ENCODE peak calls at places on chromosomes 1 and 21, in seven cellular contexts. B is A549, Z is HCT116, R is IMR-90, Y is H1, O is K562, I is HepG2. D is an unnamed sample.

GRCh38 chr1:7580923-7581753 is 190.0 kb upstream of the VAMP3 start:
- DNase-seq in Y (no peak), B (no peak), I (no peak), O (no peak), Z (no peak), R (no peak), D (no peak)

GRCh38 chr1:226571901-226572300 is 23.3 kb downstream of the STUM start:
- DNase-seq in O (no peak), R (no peak), Z (no peak), I (no peak), Y (no peak), B (no peak), D (no peak)

GRCh38 chr1:23751050-23751814 is 8.0 kb downstream of the ELOA start:
- DNase-seq in O (peak), R (peak), Y (peak), Z (peak), I (peak), B (peak), D (no peak)

GRCh38 chr1:88737338-88737927 is 53.4 kb downstream of the PKN2 start:
- DNase-seq in B (no peak), O (no peak), I (no peak), R (no peak), Y (no peak), Z (no peak), D (no peak)

GRCh38 chr1:76867342-76868130 is at the start of gene ST6GALNAC5:
- DNase-seq in R (peak), Y (peak), Z (no peak), B (peak), O (no peak), I (no peak), D (no peak)

GRCh38 chr1:203706444-203706843 is 58.5 kb upstream of the LAX1 start:
- DNase-seq in O (no peak), Y (no peak), I (no peak), R (peak), Z (peak), B (no peak), D (no peak)

GRCh38 chr1:155872527-155872926 is 13.2 kb downstream of the SYT11 start:
- DNase-seq in Z (no peak), Y (no peak), B (no peak), O (no peak), R (no peak), I (no peak), D (no peak)

GRCh38 chr1:7474786-7475502 is 296.2 kb upstream of the VAMP3 start:
- DNase-seq in O (peak), R (no peak), I (no peak), Z (no peak), B (no peak), Y (peak), D (no peak)

GRCh38 chr1:173476197-173476663 is 905 bp upstream of the PRDX6 start:
- DNase-seq in Y (no peak), R (no peak), I (no peak), O (no peak), B (no peak), Z (no peak), D (no peak)

GRCh38 chr1:145690587-145691558 is 16.3 kb downstream of the PDZK1 start:
- DNase-seq in I (peak), B (no peak), Y (no peak), O (no peak), R (peak), Z (no peak), D (peak)

GRCh38 chr1:157499516-157499915 is 52.8 kb downstream of the FCRL5 start:
- DNase-seq in O (no peak), Z (no peak), Y (no peak), I (no peak), B (no peak), R (no peak), D (no peak)

GRCh38 chr1:65002508-65003315 is 36.4 kb upstream of the JAK1 start:
- DNase-seq in R (peak), B (peak), Y (peak), O (no peak), Z (peak), I (no peak), D (no peak)

GRCh38 chr1:93015590-93015989 is 54.3 kb upstream of the DIPK1A start:
- DNase-seq in R (peak), Y (no peak), I (no peak), O (no peak), B (no peak), Z (no peak), D (no peak)

GRCh38 chr1:154802336-154803003 is 67.6 kb downstream of the KCNN3 start:
- DNase-seq in B (no peak), R (no peak), Y (no peak), O (no peak), Z (no peak), I (no peak), D (no peak)

GRCh38 chr1:230682882-230683610 is 30.9 kb downstream of the AGT start:
- DNase-seq in O (no peak), Z (no peak), R (peak), I (no peak), B (no peak), Y (no peak), D (no peak)

GRCh38 chr21:38478782-38479181 is 19.5 kb downstream of the ERG start:
- DNase-seq in B (no peak), O (no peak), I (no peak), Y (no peak), Z (no peak), R (peak), D (no peak)
- TF ChIP-seq CEBPB in B (no peak), O (no peak), I (no peak), Y (no peak), Z (no peak), R (no peak), D (no peak)

GRCh38 chr1:234400773-234401172 is 27.5 kb downstream of the COA6 start:
- DNase-seq in I (no peak), Z (no peak), R (no peak), Y (no peak), O (no peak), B (no peak), D (peak)
- TF ChIP-seq CEBPB in I (no peak), Z (no peak), R (no peak), Y (no peak), O (no peak), B (no peak), D (no peak)

GRCh38 chr1:115052454-115053083 is 22.9 kb downstream of the TSHB start:
- DNase-seq in I (peak), B (peak), Z (peak), Y (peak), R (peak), O (peak), D (no peak)
- TF ChIP-seq CEBPB in I (no peak), B (no peak), Z (no peak), Y (no peak), R (no peak), O (no peak), D (no peak)

GRCh38 chr1:220528679-220529529 is 968 bp downstream of the MARK1 start:
- DNase-seq in O (no peak), R (no peak), B (no peak), Y (peak), Z (no peak), I (no peak), D (no peak)
- TF ChIP-seq CEBPB in O (no peak), R (no peak), B (no peak), Y (no peak), Z (no peak), I (no peak), D (no peak)